ENCODE peak calls at places on chromosomes 5 and 9, in nine cellular contexts. N is colonic mucosa; U is GM23248; R is sigmoid colon; B is CD8-positive, alpha-beta memory T cell; M is mesenchymal stem cell; L is thyroid gland; H is prostate gland; J is tibial nerve. V is an unnamed sample.

GRCh38 chr5:31048282-31048974 is 145.1 kb upstream of the CDH6 start:
- DNase-seq in R (no peak), J (no peak), B (no peak), N (peak; percentile 48), L (no peak), U (no peak), H (no peak), M (no peak), V (no peak)

GRCh38 chr5:2239237-2239910 is 356.6 kb upstream of the IRX4 start:
- DNase-seq in R (no peak), L (no peak), B (no peak), H (no peak), U (no peak), M (no peak), J (no peak), N (no peak), V (no peak)

GRCh38 chr5:124963236-124963929 is 216.9 kb upstream of the ZNF608 start:
- DNase-seq in M (peak; percentile 93), J (no peak), H (no peak), U (peak; percentile 81), R (no peak), N (no peak), B (no peak), L (no peak), V (no peak)

GRCh38 chr5:1409386-1410110 is 35.7 kb downstream of the SLC6A3 start:
- DNase-seq in M (peak; percentile 11), H (no peak), R (peak; percentile 52), B (no peak), J (no peak), N (no peak), U (peak; percentile 52), L (no peak), V (no peak)

GRCh38 chr5:73994963-73995362 is 369.0 kb downstream of the ARHGEF28 start:
- DNase-seq in H (no peak), N (no peak), B (no peak), R (no peak), L (no peak), J (no peak), M (no peak), U (peak; percentile 14), V (no peak)

GRCh38 chr5:149646564-149646963 is 65.3 kb downstream of the ARHGEF37 start:
- DNase-seq in L (no peak), M (no peak), H (no peak), U (no peak), R (no peak), B (no peak), J (no peak), N (no peak), V (no peak)

GRCh38 chr9:91736311-91736710 is 213.7 kb downstream of the ROR2 start:
- DNase-seq in H (no peak), U (no peak), M (no peak), L (no peak), B (no peak), J (no peak), N (no peak), R (no peak), V (no peak)

GRCh38 chr9:114304416-114305188 is 18.3 kb upstream of the ORM1 start:
- DNase-seq in H (no peak), N (peak; percentile 15), R (no peak), U (no peak), L (no peak), J (no peak), M (no peak), B (no peak), V (no peak)

GRCh38 chr9:136978073-136978864 is 965 bp downstream of the PTGDS start:
- DNase-seq in B (peak; percentile 80), J (peak; percentile 80), L (peak; percentile 60), U (peak; percentile 77), N (peak; percentile 76), H (peak; percentile 45), R (no peak), M (peak; percentile 66), V (peak; percentile 69)

GRCh38 chr9:86580688-86581087 is 226.5 kb upstream of the TUT7 start:
- DNase-seq in L (no peak), R (peak; percentile 73), N (no peak), J (peak; percentile 61), H (no peak), U (no peak), B (no peak), M (no peak), V (no peak)

GRCh38 chr9:132849168-132849831 is 28.8 kb downstream of the AK8 start:
- DNase-seq in H (no peak), J (no peak), L (no peak), N (peak; percentile 21), R (peak; percentile 93), M (no peak), B (no peak), U (no peak), V (no peak)

GRCh38 chr9:28779240-28779639 is 1206.0 kb upstream of the C9orf72 start:
- DNase-seq in H (no peak), U (no peak), M (peak; percentile 49), N (no peak), B (no peak), R (no peak), J (no peak), L (no peak), V (no peak)

GRCh38 chr9:5438301-5439162 is 807 bp upstream of the PLGRKT start:
- DNase-seq in J (no peak), R (no peak), H (no peak), M (peak; percentile 66), N (peak; percentile 44), B (peak; percentile 52), U (peak; percentile 64), L (peak; percentile 14), V (peak; percentile 71)

GRCh38 chr5:174520420-174521396 is 203.7 kb upstream of the MSX2 start:
- DNase-seq in U (no peak), N (no peak), H (no peak), R (no peak), J (no peak), L (no peak), B (no peak), M (no peak), V (no peak)
- H3K27me3 ChIP-seq in U (peaks cover 20% of the 10 kb centered on the region), N (no peaks in the 10 kb centered on the region), H (no peaks in the 10 kb centered on the region), R (peaks cover 32% of the 10 kb centered on the region), J (no peaks in the 10 kb centered on the region), L (peaks cover 5% of the 10 kb centered on the region), B (no peaks in the 10 kb centered on the region), M (peaks cover 56% of the 10 kb centered on the region), V (no peaks in the 10 kb centered on the region)

DNA sequence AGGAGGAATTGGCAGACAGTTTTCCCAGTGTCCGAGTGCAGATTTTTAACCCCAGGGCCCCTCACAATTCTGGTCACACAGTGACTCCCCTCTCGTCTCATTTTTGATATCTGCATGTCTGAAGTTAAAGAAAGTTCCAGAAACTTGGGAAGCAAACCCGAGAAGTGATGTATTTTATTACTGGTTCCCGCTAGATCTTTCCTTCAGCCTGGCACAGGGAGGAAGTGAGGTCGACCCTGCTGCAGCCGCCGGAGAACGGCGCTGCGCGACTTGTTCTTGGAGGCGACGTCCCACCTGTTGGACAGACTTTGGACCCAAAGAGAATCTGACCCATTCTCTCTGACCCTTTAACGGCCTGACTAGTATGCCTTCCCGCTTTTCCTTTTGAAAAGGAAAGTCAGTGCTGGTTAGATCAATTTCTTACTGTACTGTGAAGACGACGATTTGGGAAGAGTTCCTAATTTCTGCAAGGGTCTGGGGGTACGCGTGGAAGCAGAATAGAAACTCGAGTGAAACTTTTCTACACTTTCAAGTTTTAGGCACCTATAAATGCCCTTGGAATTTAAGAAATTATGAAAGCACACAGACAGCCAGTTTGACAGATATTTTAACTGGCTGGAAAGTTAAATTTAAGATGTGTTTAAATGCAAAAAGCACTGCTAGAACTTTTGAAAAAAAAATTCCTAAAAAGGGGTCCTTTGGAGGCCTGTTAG is 748 bp downstream of the OTULIN start:
- DNase-seq in J (no peak), H (peak; percentile 52), B (peak; percentile 17), U (peak; percentile 59), L (peak; percentile 38), M (peak; percentile 41), R (no peak), N (peak; percentile 74), V (no peak)
- H3K27ac ChIP-seq in J (peak overlapping the region; percentile 95), H (peak overlapping the region; percentile 98), B (peak overlapping the region; percentile 82), U (peak overlapping the region; percentile 75), L (peak overlapping the region; percentile 84), M (peak overlapping the region; percentile 33), R (peak overlapping the region; percentile 90), N (peak overlapping the region; percentile 94), V (peak overlapping the region; percentile 81)

GRCh38 chr9:124042168-124042775 is 30.7 kb downstream of the LHX2 start:
- DNase-seq in M (no peak), N (no peak), J (no peak), U (peak; percentile 57), L (no peak), H (no peak), B (no peak), R (peak; percentile 63), V (no peak)
- H3K27me3 ChIP-seq in M (peaks cover 75% of the 10 kb centered on the region), N (peaks cover 41% of the 10 kb centered on the region), J (no peaks in the 10 kb centered on the region), U (peaks cover 44% of the 10 kb centered on the region), L (peaks cover 13% of the 10 kb centered on the region), H (no peaks in the 10 kb centered on the region), B (peaks cover 25% of the 10 kb centered on the region), R (peaks cover 84% of the 10 kb centered on the region), V (peaks cover 16% of the 10 kb centered on the region)

GRCh38 chr5:5546408-5546807 is 123.9 kb downstream of the ICE1 start:
- DNase-seq in M (no peak), L (no peak), J (no peak), H (no peak), R (no peak), B (no peak), N (no peak), U (no peak), V (no peak)

GRCh38 chr5:5542654-5543053 is 120.2 kb downstream of the ICE1 start:
- DNase-seq in M (no peak), L (no peak), J (no peak), H (no peak), U (no peak), B (no peak), R (no peak), N (no peak), V (no peak)

GRCh38 chr5:5540065-5540464 is 117.6 kb downstream of the ICE1 start:
- DNase-seq in H (no peak), M (no peak), R (no peak), L (no peak), B (no peak), N (no peak), J (no peak), U (no peak), V (no peak)

GRCh38 chr5:5544094-5544663 is 121.7 kb downstream of the ICE1 start:
- DNase-seq in L (peak; percentile 73), B (no peak), N (no peak), U (no peak), R (no peak), J (no peak), H (no peak), M (no peak), V (no peak)
- H3K27ac ChIP-seq in L (peak overlapping the region; percentile 45), B (no peak overlapping the region), N (no peak overlapping the region), U (no peak overlapping the region), R (no peak overlapping the region), J (no peak overlapping the region), H (no peak overlapping the region), M (no peak overlapping the region), V (no peak overlapping the region)